ENCODE peak calls at places on chromosome 14, in seven cellular contexts. M is IMR-90, S is H1, W is mesendoderm, T is trophoblast cell, R is neuronal stem cell, K is mesenchymal stem cell. J is an unnamed sample.

GRCh38 chr14:45253754-45254300 is 825 bp upstream of the MIS18BP1 start:
- DNase-seq in W (no peak), S (no peak), R (no peak), T (no peak), K (no peak), M (peak; percentile 26), J (no peak)

GRCh38 chr14:30854492-30854891 is 19.9 kb upstream of the COCH start:
- DNase-seq in T (no peak), S (no peak), K (no peak), W (no peak), R (no peak), M (no peak), J (no peak)

GRCh38 chr14:29529418-29529817 is 398.2 kb downstream of the PRKD1 start:
- DNase-seq in S (no peak), W (peak; percentile 53), T (no peak), M (peak; percentile 13), R (no peak), K (no peak), J (no peak)

GRCh38 chr14:97604731-97605130 is 807.5 kb downstream of the VRK1 start:
- DNase-seq in R (no peak), M (no peak), T (no peak), K (no peak), S (no peak), W (no peak), J (no peak)

GRCh38 chr14:93543766-93544165 is 113.0 kb downstream of the UNC79 start:
- DNase-seq in S (no peak), W (no peak), T (peak; percentile 52), K (peak; percentile 34), M (peak; percentile 33), R (no peak), J (no peak)

GRCh38 chr14:34050606-34051005 is 99.7 kb upstream of the EGLN3 start:
- DNase-seq in M (no peak), R (no peak), T (peak; percentile 97), W (no peak), S (no peak), K (no peak), J (no peak)

GRCh38 chr14:50109342-50109741 is 7.0 kb downstream of the VCPKMT start:
- DNase-seq in R (no peak), S (no peak), T (peak; percentile 39), K (peak; percentile 59), M (peak; percentile 35), W (peak; percentile 48), J (no peak)

GRCh38 chr14:32074887-32075572 is 2.1 kb upstream of the ARHGAP5 start:
- DNase-seq in M (peak; percentile 1), W (no peak), S (no peak), K (no peak), R (no peak), T (peak; percentile 21), J (no peak)

GRCh38 chr14:20455355-20456300 is 602 bp downstream of the APEX1 start:
- DNase-seq in M (peak; percentile 89), R (no peak), T (peak; percentile 75), S (no peak), W (no peak), K (peak; percentile 97), J (no peak)

GRCh38 chr14:92503756-92504491 is 9.7 kb upstream of the RIN3 start:
- DNase-seq in S (no peak), M (peak; percentile 70), K (peak; percentile 83), R (no peak), T (peak; percentile 98), W (peak; percentile 74), J (no peak)

GRCh38 chr14:35116242-35116641 is 5.5 kb downstream of the PPP2R3C start:
- DNase-seq in W (no peak), T (peak; percentile 73), R (no peak), K (no peak), S (no peak), M (no peak), J (no peak)

GRCh38 chr14:90491221-90491867 is 94.5 kb downstream of the CALM1 start:
- DNase-seq in W (peak; percentile 46), S (no peak), M (peak; percentile 58), K (no peak), R (no peak), T (no peak), J (no peak)

GRCh38 chr14:95533391-95533821 is 1.4 kb upstream of the GLRX5 start:
- DNase-seq in K (peak; percentile 86), W (peak; percentile 44), T (peak; percentile 61), S (no peak), M (peak; percentile 65), R (no peak), J (no peak)

GRCh38 chr14:100580316-100581227 is 6.6 kb downstream of the BEGAIN start:
- DNase-seq in R (no peak), S (no peak), K (no peak), W (no peak), M (no peak), T (no peak), J (no peak)

GRCh38 chr14:73237786-73238261 is 518 bp downstream of the PAPLN start:
- DNase-seq in W (peak; percentile 14), M (no peak), S (no peak), T (no peak), R (no peak), K (no peak), J (no peak)

GRCh38 chr14:31362746-31363145 is 57.6 kb downstream of the HEATR5A start:
- DNase-seq in T (peak; percentile 58), W (peak; percentile 0), M (no peak), K (no peak), R (no peak), S (no peak), J (no peak)

GRCh38 chr14:94203473-94204210 is 29.5 kb downstream of the PPP4R4 start:
- DNase-seq in S (no peak), W (no peak), K (no peak), M (no peak), R (no peak), T (peak; percentile 67), J (no peak)

GRCh38 chr14:23359722-23360447 is 5.1 kb downstream of the EFS start:
- DNase-seq in K (no peak), R (no peak), W (no peak), M (no peak), S (no peak), T (no peak), J (no peak)

GRCh38 chr14:99194736-99195135 is 77.3 kb downstream of the BCL11B start:
- DNase-seq in R (no peak), W (no peak), T (no peak), M (no peak), S (no peak), K (no peak), J (no peak)
- H3K4me1 ChIP-seq in R (peaks cover 9% of the 10 kb centered on the region), W (no peaks in the 10 kb centered on the region), T (peaks cover 4% of the 10 kb centered on the region), M (no peaks in the 10 kb centered on the region), S (peaks cover 5% of the 10 kb centered on the region), K (no peaks in the 10 kb centered on the region), J (no peaks in the 10 kb centered on the region)

DNA sequence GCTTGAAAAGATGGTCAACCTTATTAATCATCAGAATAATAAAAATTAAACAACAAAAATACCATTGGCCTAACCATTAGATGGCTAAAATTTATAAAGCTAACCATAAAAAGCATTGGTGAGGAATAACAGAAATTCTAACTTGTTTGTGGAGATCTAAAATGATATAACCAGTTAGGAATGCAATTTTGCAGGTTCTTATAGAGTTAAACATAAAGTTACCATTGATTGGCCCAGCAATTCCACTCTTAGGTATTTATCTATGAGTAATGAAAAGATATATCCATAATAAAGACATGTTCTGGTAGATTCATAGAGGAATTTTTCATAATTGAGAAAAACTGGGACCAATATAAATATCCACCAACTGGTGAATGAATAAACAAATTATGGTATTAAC is 1098.6 kb downstream of the FSCB start:
- DNase-seq in S (no peak), M (no peak), R (no peak), K (no peak), T (no peak), W (no peak), J (no peak)
- H2AK5ac ChIP-seq in S (no peak overlapping the region), M (no peak overlapping the region), R (no peak overlapping the region), K (no peak overlapping the region), T (no peak overlapping the region), W (no peak overlapping the region), J (no peak overlapping the region)

GRCh38 chr14:102971836-102972606 is 49.6 kb downstream of the AMN start:
- DNase-seq in S (no peak), W (no peak), K (no peak), T (no peak), M (no peak), R (no peak), J (no peak)

GRCh38 chr14:102977475-102977874 is 55.0 kb downstream of the AMN start:
- DNase-seq in T (no peak), R (no peak), W (no peak), S (no peak), K (no peak), M (no peak), J (no peak)

GRCh38 chr14:102979406-102979805 is 56.9 kb downstream of the AMN start:
- DNase-seq in S (no peak), R (no peak), K (no peak), W (no peak), M (no peak), T (no peak), J (no peak)

GRCh38 chr14:102973706-102974280 is 51.3 kb downstream of the AMN start:
- DNase-seq in K (no peak), R (no peak), M (no peak), S (no peak), W (no peak), T (no peak), J (no peak)

GRCh38 chr14:102975662-102976061 is 53.2 kb downstream of the AMN start:
- DNase-seq in R (no peak), S (no peak), T (no peak), M (no peak), K (no peak), W (no peak), J (no peak)
- H3K4me2 ChIP-seq in R (no peak overlapping the region), S (no peak overlapping the region), T (no peak overlapping the region), M (no peak overlapping the region), K (no peak overlapping the region), W (no peak overlapping the region), J (no peak overlapping the region)

GRCh38 chr14:77040059-77040308 is 11.5 kb upstream of the IRF2BPL start:
- DNase-seq in R (no peak), S (no peak), T (no peak), W (no peak), K (no peak), M (no peak), J (no peak)

GRCh38 chr14:77037338-77037782 is 8.9 kb upstream of the IRF2BPL start:
- DNase-seq in W (no peak), T (no peak), R (no peak), M (no peak), K (no peak), S (no peak), J (no peak)

GRCh38 chr14:77039285-77040058 is 11.0 kb upstream of the IRF2BPL start:
- DNase-seq in K (peak; percentile 90), W (no peak), T (no peak), S (no peak), R (no peak), M (peak; percentile 69), J (no peak)

GRCh38 chr14:77036484-77037337 is 8.2 kb upstream of the IRF2BPL start:
- DNase-seq in M (no peak), T (no peak), R (no peak), W (no peak), S (no peak), K (no peak), J (no peak)

DNA sequence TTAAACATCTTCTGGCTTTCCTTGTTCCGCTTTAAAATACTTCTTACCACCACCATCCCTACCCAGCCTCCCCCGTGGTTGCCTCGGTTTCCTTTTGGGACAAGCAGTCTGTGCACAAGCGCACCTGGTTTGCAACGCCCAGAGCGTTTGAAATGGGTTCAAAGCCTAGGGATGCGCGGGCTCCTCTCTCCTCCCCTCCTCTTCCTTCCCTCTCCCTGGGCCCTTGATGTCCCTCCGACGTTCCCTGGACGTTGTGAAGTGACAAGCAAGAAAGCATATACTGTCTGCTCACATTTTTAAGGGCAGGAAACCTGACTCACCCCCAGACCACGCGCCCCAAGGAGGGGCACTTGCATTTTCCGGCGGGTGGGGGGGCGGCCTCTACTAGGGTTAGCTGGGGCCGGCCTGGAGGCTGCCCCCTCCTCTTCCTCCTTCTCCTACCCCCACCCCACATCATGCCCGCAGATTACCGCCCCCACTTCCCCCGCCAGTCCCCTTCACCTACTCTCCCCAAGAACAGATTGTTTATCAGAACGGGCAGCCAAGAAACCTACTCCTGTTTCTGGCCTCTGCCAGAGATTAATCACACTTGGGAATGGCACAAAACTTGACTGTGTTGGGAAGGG is 9.5 kb upstream of the IRF2BPL start:
- DNase-seq in K (peak; percentile 74), S (no peak), M (no peak), R (no peak), W (no peak), T (no peak), J (no peak)
- H3K4me1 ChIP-seq in K (peaks cover 43% of the 10 kb centered on the region), S (peaks cover 40% of the 10 kb centered on the region), M (peaks cover 35% of the 10 kb centered on the region), R (peaks cover 31% of the 10 kb centered on the region), W (peaks cover 13% of the 10 kb centered on the region), T (peaks cover 25% of the 10 kb centered on the region), J (peaks cover 19% of the 10 kb centered on the region)

J was measured in H9.